ENCODE peak calls at places on chromosomes 16 and 17, in five cellular contexts. One of them, this sample, is unnamed.
A peak's percentile ranks its signal among the peaks of the same experiment; 100 is the strongest.

GRCh38 chr16:2904922-2905240 is 6.8 kb upstream of the FLYWCH1 start:
- DNase-seq in colonic mucosa: no peak
- DNase-seq in effector CD4-positive, alpha-beta T cell: no peak
- DNase-seq in lower leg skin: peak; percentile 90
- DNase-seq in T47D: no peak
- DNase-seq in this sample: no peak

GRCh38 chr17:44095647-44096496 is 25.3 kb downstream of the G6PC3 start:
- DNase-seq in colonic mucosa: peak; percentile 81
- DNase-seq in effector CD4-positive, alpha-beta T cell: no peak
- DNase-seq in lower leg skin: no peak
- DNase-seq in T47D: peak; percentile 58
- DNase-seq in this sample: peak; percentile 53

GRCh38 chr16:53829186-53829747 is 125.3 kb downstream of the FTO start:
- DNase-seq in colonic mucosa: no peak
- DNase-seq in effector CD4-positive, alpha-beta T cell: no peak
- DNase-seq in lower leg skin: no peak
- DNase-seq in T47D: no peak
- DNase-seq in this sample: no peak

GRCh38 chr16:66918803-66919568 is at the start of gene CDH16:
- DNase-seq in colonic mucosa: no peak
- DNase-seq in effector CD4-positive, alpha-beta T cell: no peak
- DNase-seq in lower leg skin: no peak
- DNase-seq in T47D: no peak
- DNase-seq in this sample: peak; percentile 76

GRCh38 chr16:75471723-75472634 is 7.5 kb upstream of the TMEM170A start:
- DNase-seq in colonic mucosa: peak; percentile 68
- DNase-seq in effector CD4-positive, alpha-beta T cell: no peak
- DNase-seq in lower leg skin: no peak
- DNase-seq in T47D: peak; percentile 75
- DNase-seq in this sample: peak; percentile 39

GRCh38 chr16:51994597-51994996 is 552.3 kb downstream of the TOX3 start:
- DNase-seq in colonic mucosa: peak; percentile 61
- DNase-seq in effector CD4-positive, alpha-beta T cell: no peak
- DNase-seq in lower leg skin: no peak
- DNase-seq in T47D: peak; percentile 79
- DNase-seq in this sample: no peak

GRCh38 chr17:3657874-3658783 is 10.2 kb downstream of the TAX1BP3 start:
- DNase-seq in colonic mucosa: no peak
- DNase-seq in effector CD4-positive, alpha-beta T cell: no peak
- DNase-seq in lower leg skin: no peak
- DNase-seq in T47D: no peak
- DNase-seq in this sample: no peak

GRCh38 chr16:81821422-81822128 is 42.5 kb downstream of the PLCG2 start:
- DNase-seq in colonic mucosa: no peak
- DNase-seq in effector CD4-positive, alpha-beta T cell: no peak
- DNase-seq in lower leg skin: no peak
- DNase-seq in T47D: no peak
- DNase-seq in this sample: no peak

GRCh38 chr16:24609740-24610420 is 70.5 kb downstream of the RBBP6 start:
- DNase-seq in colonic mucosa: peak; percentile 36
- DNase-seq in effector CD4-positive, alpha-beta T cell: no peak
- DNase-seq in lower leg skin: no peak
- DNase-seq in T47D: peak; percentile 77
- DNase-seq in this sample: no peak

GRCh38 chr17:37081287-37081686 is 132.5 kb downstream of the AATF start:
- DNase-seq in colonic mucosa: no peak
- DNase-seq in effector CD4-positive, alpha-beta T cell: no peak
- DNase-seq in lower leg skin: no peak
- DNase-seq in T47D: no peak
- DNase-seq in this sample: no peak

GRCh38 chr17:38341035-38341721 is 2.6 kb downstream of the GPR179 start:
- DNase-seq in colonic mucosa: peak; percentile 25
- DNase-seq in effector CD4-positive, alpha-beta T cell: no peak
- DNase-seq in lower leg skin: no peak
- DNase-seq in T47D: peak; percentile 53
- DNase-seq in this sample: no peak

GRCh38 chr17:74646231-74646630 is 22.7 kb upstream of the CD300E start:
- DNase-seq in colonic mucosa: no peak
- DNase-seq in effector CD4-positive, alpha-beta T cell: no peak
- DNase-seq in lower leg skin: peak; percentile 26
- DNase-seq in T47D: peak; percentile 55
- DNase-seq in this sample: no peak

GRCh38 chr16:81697321-81697885 is 81.7 kb upstream of the PLCG2 start:
- DNase-seq in colonic mucosa: peak; percentile 71
- DNase-seq in effector CD4-positive, alpha-beta T cell: no peak
- DNase-seq in lower leg skin: no peak
- DNase-seq in T47D: peak; percentile 85
- DNase-seq in this sample: no peak

GRCh38 chr16:4339909-4340308 is 11.2 kb downstream of the PAM16 start:
- DNase-seq in colonic mucosa: no peak
- DNase-seq in effector CD4-positive, alpha-beta T cell: no peak
- DNase-seq in lower leg skin: no peak
- DNase-seq in T47D: no peak
- DNase-seq in this sample: no peak